ENCODE peak calls at places on chromosomes 12 and 14, in ten cellular contexts. N is ELR, V is GM04503, U is T-helper 2 cell, C is GM20000, L is brain pericyte, T is NCI-H146, B is T-helper 17 cell, G is T-helper 1 cell, X is HS-5. J is an unnamed sample.

GRCh38 chr12:4015225-4016076 is 142.3 kb upstream of the PARP11 start:
- DNase-seq in C (no peak), B (no peak), X (no peak), L (no peak), G (no peak), N (no peak), U (no peak), T (no peak), V (no peak), J (peak)

GRCh38 chr12:43306066-43306465 is 245.9 kb downstream of the ADAMTS20 start:
- DNase-seq in T (no peak), U (no peak), B (no peak), L (peak), G (no peak), N (peak), C (no peak), V (no peak), X (peak), J (no peak)

GRCh38 chr14:37550511-37550910 is 44.5 kb downstream of the FOXA1 start:
- DNase-seq in B (no peak), X (no peak), T (no peak), U (no peak), G (no peak), N (no peak), C (no peak), V (peak), L (peak), J (no peak)

GRCh38 chr12:129052373-129052772 is 199.1 kb downstream of the GLT1D1 start:
- DNase-seq in B (no peak), N (no peak), X (no peak), V (no peak), T (no peak), L (no peak), G (no peak), C (no peak), U (no peak), J (no peak)

GRCh38 chr12:43285248-43285647 is 266.8 kb downstream of the ADAMTS20 start:
- DNase-seq in N (peak), C (no peak), V (peak), T (no peak), U (no peak), G (no peak), X (peak), B (no peak), L (peak), J (no peak)

GRCh38 chr12:47742253-47742825 is 16.3 kb downstream of the RAPGEF3 start:
- DNase-seq in X (no peak), V (no peak), N (peak), G (peak), T (peak), L (no peak), C (peak), B (peak), U (peak), J (peak)

GRCh38 chr12:69844416-69844815 is 19.4 kb downstream of the MYRFL start:
- DNase-seq in N (no peak), T (no peak), B (no peak), C (no peak), U (no peak), X (no peak), G (no peak), V (no peak), L (no peak), J (no peak)

GRCh38 chr14:64675246-64675645 is 29.0 kb upstream of the PLEKHG3 start:
- DNase-seq in U (no peak), L (no peak), N (no peak), C (no peak), B (no peak), T (no peak), G (no peak), X (no peak), V (no peak), J (peak)

GRCh38 chr12:74043343-74043742 is 494.3 kb upstream of the ATXN7L3B start:
- DNase-seq in U (no peak), X (peak), N (peak), B (no peak), V (no peak), C (no peak), L (peak), T (no peak), G (no peak), J (no peak)

GRCh38 chr12:76348079-76348901 is at the start of gene BBS10:
- DNase-seq in T (peak), C (peak), L (peak), B (peak), X (peak), G (peak), N (peak), U (peak), V (peak), J (peak)

GRCh38 chr12:93100610-93101009 is 171.5 kb upstream of the EEA1 start:
- DNase-seq in L (no peak), U (no peak), C (no peak), V (no peak), X (no peak), B (no peak), N (no peak), T (no peak), G (no peak), J (no peak)

GRCh38 chr14:51145246-51145645 is 50.3 kb upstream of the TRIM9 start:
- DNase-seq in G (no peak), C (no peak), U (no peak), N (no peak), B (no peak), V (no peak), X (no peak), L (no peak), T (no peak), J (no peak)

GRCh38 chr12:19068137-19068536 is 61.4 kb upstream of the PLEKHA5 start:
- DNase-seq in U (no peak), N (no peak), C (no peak), L (no peak), X (no peak), B (no peak), G (no peak), T (no peak), V (no peak), J (no peak)

GRCh38 chr14:105885561-105886320 is 359.4 kb downstream of the TMEM121 start:
- DNase-seq in N (no peak), G (no peak), V (no peak), C (no peak), T (no peak), B (no peak), X (no peak), L (no peak), U (no peak), J (peak)

GRCh38 chr12:94832780-94833760 is 170.4 kb downstream of the NDUFA12 start:
- DNase-seq in V (no peak), X (no peak), T (no peak), U (no peak), G (no peak), L (peak), B (no peak), N (no peak), C (no peak), J (no peak)

GRCh38 chr12:114666746-114667668 is 17.0 kb downstream of the TBX3 start:
- DNase-seq in L (no peak), C (no peak), T (no peak), X (no peak), V (no peak), U (no peak), B (no peak), G (no peak), N (peak), J (no peak)